ENCODE peak calls at places on chromosomes 16 and 17, in eight cellular contexts. W is left ventricle myocardium inferior; X is NCI-H2081; Z is SJSA1; D is Peyer's patch; F is NCI-H1092 treated with DMSO at 0.1 percent for 48 hours; K is CD8-positive, alpha-beta T cell; H is T47D. I is an unnamed sample.

GRCh38 chr17:82816358-82816757 is 23.5 kb downstream of the ZNF750 start:
- DNase-seq in W (no peak), X (no peak), Z (no peak), D (no peak), F (no peak), K (no peak), H (no peak), I (no peak)

GRCh38 chr16:28587386-28587785 is 9.5 kb downstream of the SULT1A2 start:
- DNase-seq in W (no peak), X (no peak), Z (no peak), D (no peak), F (no peak), K (no peak), H (no peak), I (no peak)

GRCh38 chr17:40498281-40499084 is 2.9 kb downstream of the TNS4 start:
- DNase-seq in W (no peak), X (peak; percentile 37), Z (no peak), D (no peak), F (peak; percentile 9), K (no peak), H (no peak), I (no peak)

GRCh38 chr16:22222998-22223397 is 16.9 kb downstream of the EEF2K start:
- DNase-seq in W (no peak), X (no peak), Z (no peak), D (no peak), F (no peak), K (no peak), H (no peak), I (no peak)

GRCh38 chr16:68287276-68288251 is 23.2 kb downstream of the SLC7A6OS start:
- DNase-seq in W (peak; percentile 80), X (no peak), Z (peak; percentile 28), D (peak; percentile 46), F (no peak), K (no peak), H (no peak), I (peak; percentile 77)

GRCh38 chr17:81865733-81866439 is 5.3 kb downstream of the ARHGDIA start:
- DNase-seq in W (no peak), X (peak; percentile 78), Z (peak; percentile 30), D (no peak), F (no peak), K (no peak), H (no peak), I (no peak)

GRCh38 chr16:53417011-53417410 is 17.3 kb upstream of the RBL2 start:
- DNase-seq in W (no peak), X (no peak), Z (no peak), D (no peak), F (no peak), K (no peak), H (no peak), I (no peak)

GRCh38 chr16:8846401-8846932 is 22.3 kb downstream of the CARHSP1 start:
- DNase-seq in W (no peak), X (no peak), Z (no peak), D (no peak), F (no peak), K (no peak), H (no peak), I (no peak)

GRCh38 chr16:23274968-23275367 is 27.1 kb upstream of the SCNN1B start:
- DNase-seq in W (no peak), X (peak; percentile 22), Z (no peak), D (no peak), F (no peak), K (no peak), H (no peak), I (no peak)

GRCh38 chr17:38352245-38353083 is 820 bp downstream of the SOCS7 start:
- DNase-seq in W (peak; percentile 26), X (peak; percentile 38), Z (peak; percentile 35), D (peak; percentile 21), F (peak; percentile 8), K (no peak), H (no peak), I (peak; percentile 20)

GRCh38 chr17:82213251-82214011 is 789 bp upstream of the CCDC57 start:
- DNase-seq in W (no peak), X (peak; percentile 66), Z (peak; percentile 71), D (peak; percentile 49), F (peak; percentile 39), K (no peak), H (peak; percentile 87), I (no peak)

GRCh38 chr17:80063815-80064585 is 27.6 kb downstream of the CCDC40 start:
- DNase-seq in W (no peak), X (no peak), Z (peak; percentile 63), D (peak; percentile 26), F (no peak), K (no peak), H (no peak), I (no peak)

GRCh38 chr17:37535906-37536305 is 46.2 kb downstream of the DUSP14 start:
- DNase-seq in W (no peak), X (no peak), Z (no peak), D (no peak), F (no peak), K (no peak), H (no peak), I (no peak)

GRCh38 chr17:39747745-39748144 is 10.0 kb downstream of the GRB7 start:
- DNase-seq in W (no peak), X (no peak), Z (no peak), D (no peak), F (no peak), K (no peak), H (no peak), I (no peak)

I was measured in heart right ventricle.